ENCODE peak calls at places on chromosome 1, in seven cellular contexts. One of them, this sample, is unnamed. For H3K4me1, the result is how much of the 10 kb centered on the place peaks cover.

GRCh38 chr1:94081566-94082344 is 39.2 kb downstream of the ABCA4 start:
- DNase-seq in prostate gland: no peak
- DNase-seq in HCT116: no peak
- DNase-seq in sigmoid colon: no peak
- DNase-seq in spleen: no peak
- DNase-seq in vagina: no peak
- DNase-seq in Panc1: no peak
- DNase-seq in this sample: no peak

GRCh38 chr1:13517193-13517812 is 3.5 kb upstream of the LRRC38 start:
- DNase-seq in prostate gland: no peak
- DNase-seq in HCT116: peak
- DNase-seq in sigmoid colon: no peak
- DNase-seq in spleen: no peak
- DNase-seq in vagina: no peak
- DNase-seq in Panc1: no peak
- DNase-seq in this sample: no peak

GRCh38 chr1:15735304-15736034 is 589 bp upstream of the SLC25A34 start:
- DNase-seq in prostate gland: no peak
- DNase-seq in HCT116: no peak
- DNase-seq in sigmoid colon: no peak
- DNase-seq in spleen: no peak
- DNase-seq in vagina: no peak
- DNase-seq in Panc1: no peak
- DNase-seq in this sample: no peak

GRCh38 chr1:222896630-222897526 is 82.0 kb downstream of the DISP1 start:
- DNase-seq in prostate gland: no peak
- DNase-seq in HCT116: no peak
- DNase-seq in sigmoid colon: no peak
- DNase-seq in spleen: no peak
- DNase-seq in vagina: no peak
- DNase-seq in Panc1: no peak
- DNase-seq in this sample: no peak

GRCh38 chr1:111742938-111743549 is 3.8 kb upstream of the INKA2 start:
- DNase-seq in prostate gland: no peak
- DNase-seq in HCT116: no peak
- DNase-seq in sigmoid colon: no peak
- DNase-seq in spleen: no peak
- DNase-seq in vagina: peak
- DNase-seq in Panc1: no peak
- DNase-seq in this sample: no peak

GRCh38 chr1:24244519-24245268 is 57.6 kb upstream of the IFNLR1 start:
- DNase-seq in prostate gland: no peak
- DNase-seq in HCT116: no peak
- DNase-seq in sigmoid colon: no peak
- DNase-seq in spleen: no peak
- DNase-seq in vagina: no peak
- DNase-seq in Panc1: no peak
- DNase-seq in this sample: no peak

GRCh38 chr1:99642053-99642452 is 3.9 kb upstream of the PALMD start:
- DNase-seq in prostate gland: no peak
- DNase-seq in HCT116: no peak
- DNase-seq in sigmoid colon: no peak
- DNase-seq in spleen: no peak
- DNase-seq in vagina: no peak
- DNase-seq in Panc1: no peak
- DNase-seq in this sample: no peak

GRCh38 chr1:8197493-8198282 is 120.2 kb upstream of the SLC45A1 start:
- DNase-seq in prostate gland: peak
- DNase-seq in HCT116: peak
- DNase-seq in sigmoid colon: peak
- DNase-seq in spleen: peak
- DNase-seq in vagina: no peak
- DNase-seq in Panc1: peak
- DNase-seq in this sample: no peak

GRCh38 chr1:174818951-174819350 is 180.8 kb upstream of the CACYBP start:
- DNase-seq in prostate gland: peak
- DNase-seq in HCT116: peak
- DNase-seq in sigmoid colon: no peak
- DNase-seq in spleen: no peak
- DNase-seq in vagina: no peak
- DNase-seq in Panc1: no peak
- DNase-seq in this sample: no peak

DNA sequence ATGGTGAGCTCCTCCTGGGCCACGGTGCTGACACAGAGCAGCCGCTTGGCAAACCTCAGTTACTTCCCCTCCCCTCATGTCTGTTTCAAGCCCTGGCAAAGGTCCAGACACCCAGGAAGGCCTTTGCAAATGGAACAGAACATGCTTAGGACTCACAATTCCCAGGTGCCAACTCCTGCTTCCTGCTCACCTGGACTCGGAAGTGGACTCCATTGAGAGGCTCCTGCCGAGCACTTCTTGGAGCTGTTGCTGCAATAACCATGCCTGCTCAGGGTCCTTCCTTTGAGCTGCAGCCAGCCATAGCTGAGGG is 10.7 kb downstream of the DCST2 start:
- DNase-seq in prostate gland: no peak
- DNase-seq in HCT116: no peak
- DNase-seq in sigmoid colon: no peak
- DNase-seq in spleen: no peak
- DNase-seq in vagina: no peak
- DNase-seq in Panc1: no peak
- DNase-seq in this sample: no peak
- TF ChIP-seq POLR2AphosphoS5 in prostate gland: peak
- TF ChIP-seq POLR2AphosphoS5 in HCT116: no peak
- TF ChIP-seq POLR2AphosphoS5 in sigmoid colon: no peak
- TF ChIP-seq POLR2AphosphoS5 in spleen: no peak
- TF ChIP-seq POLR2AphosphoS5 in vagina: no peak
- TF ChIP-seq POLR2AphosphoS5 in Panc1: no peak
- TF ChIP-seq POLR2AphosphoS5 in this sample: no peak

GRCh38 chr1:200895801-200896570 is 1.3 kb downstream of the INAVA start:
- DNase-seq in prostate gland: no peak
- DNase-seq in HCT116: no peak
- DNase-seq in sigmoid colon: no peak
- DNase-seq in spleen: peak
- DNase-seq in vagina: no peak
- DNase-seq in Panc1: no peak
- DNase-seq in this sample: no peak
- H3K4me1 ChIP-seq in prostate gland: under half
- H3K4me1 ChIP-seq in HCT116: half or more
- H3K4me1 ChIP-seq in sigmoid colon: under half
- H3K4me1 ChIP-seq in spleen: under half
- H3K4me1 ChIP-seq in vagina: under half
- H3K4me1 ChIP-seq in Panc1: under half
- H3K4me1 ChIP-seq in this sample: half or more

DNA sequence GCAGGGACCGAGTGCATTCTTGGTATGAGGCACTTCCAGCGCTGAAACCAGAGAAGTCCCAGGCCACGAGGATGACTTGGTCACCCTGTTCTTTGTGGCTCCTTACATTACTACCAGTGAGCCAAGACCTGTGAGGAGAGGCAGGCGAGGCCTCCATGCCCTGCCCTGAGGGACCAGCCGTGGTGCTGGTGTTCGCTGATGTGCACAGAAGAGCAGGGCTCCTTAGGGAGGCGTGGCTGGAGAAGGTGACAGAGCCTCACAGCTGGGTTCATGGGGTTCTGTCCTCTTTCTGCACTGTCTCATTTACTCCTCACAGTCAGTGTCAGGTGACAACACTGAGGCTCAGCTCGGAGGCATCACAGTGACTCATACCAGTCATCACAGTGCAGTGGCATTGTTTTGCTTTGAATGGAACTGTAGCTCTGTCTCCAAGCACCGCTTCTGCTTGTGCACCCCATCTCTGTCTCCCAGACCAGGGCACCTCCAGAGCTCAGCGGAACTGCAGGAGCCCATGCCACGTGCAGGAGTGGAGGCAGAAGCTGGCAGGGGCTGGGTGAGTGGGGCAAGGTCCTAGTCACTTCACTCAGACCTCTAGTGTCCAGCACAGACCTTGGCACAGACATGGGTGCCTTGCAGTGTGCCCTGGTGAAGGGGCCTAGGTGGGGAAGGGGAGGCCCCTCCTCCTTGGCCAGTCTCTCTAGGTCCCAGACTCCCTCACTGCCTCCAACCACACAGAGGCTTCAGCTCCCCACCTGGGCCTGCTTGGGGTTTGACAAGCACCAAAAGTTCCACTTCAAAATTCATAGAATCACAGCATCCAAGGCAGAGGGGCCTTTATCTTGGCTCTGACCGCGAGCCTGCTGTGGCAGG is 310.9 kb downstream of the MATN1 start:
- DNase-seq in prostate gland: peak
- DNase-seq in HCT116: no peak
- DNase-seq in sigmoid colon: peak
- DNase-seq in spleen: no peak
- DNase-seq in vagina: peak
- DNase-seq in Panc1: no peak
- DNase-seq in this sample: peak
- TF ChIP-seq POLR2AphosphoS5 in prostate gland: no peak
- TF ChIP-seq POLR2AphosphoS5 in HCT116: no peak
- TF ChIP-seq POLR2AphosphoS5 in sigmoid colon: no peak
- TF ChIP-seq POLR2AphosphoS5 in spleen: no peak
- TF ChIP-seq POLR2AphosphoS5 in vagina: no peak
- TF ChIP-seq POLR2AphosphoS5 in Panc1: no peak
- TF ChIP-seq POLR2AphosphoS5 in this sample: no peak

GRCh38 chr1:12172959-12173358 is 6.2 kb downstream of the TNFRSF1B start:
- DNase-seq in prostate gland: no peak
- DNase-seq in HCT116: no peak
- DNase-seq in sigmoid colon: no peak
- DNase-seq in spleen: no peak
- DNase-seq in vagina: no peak
- DNase-seq in Panc1: no peak
- DNase-seq in this sample: no peak
- H3K4me1 ChIP-seq in prostate gland: under half
- H3K4me1 ChIP-seq in HCT116: under half
- H3K4me1 ChIP-seq in sigmoid colon: under half
- H3K4me1 ChIP-seq in spleen: half or more
- H3K4me1 ChIP-seq in vagina: half or more
- H3K4me1 ChIP-seq in Panc1: under half
- H3K4me1 ChIP-seq in this sample: half or more

DNA sequence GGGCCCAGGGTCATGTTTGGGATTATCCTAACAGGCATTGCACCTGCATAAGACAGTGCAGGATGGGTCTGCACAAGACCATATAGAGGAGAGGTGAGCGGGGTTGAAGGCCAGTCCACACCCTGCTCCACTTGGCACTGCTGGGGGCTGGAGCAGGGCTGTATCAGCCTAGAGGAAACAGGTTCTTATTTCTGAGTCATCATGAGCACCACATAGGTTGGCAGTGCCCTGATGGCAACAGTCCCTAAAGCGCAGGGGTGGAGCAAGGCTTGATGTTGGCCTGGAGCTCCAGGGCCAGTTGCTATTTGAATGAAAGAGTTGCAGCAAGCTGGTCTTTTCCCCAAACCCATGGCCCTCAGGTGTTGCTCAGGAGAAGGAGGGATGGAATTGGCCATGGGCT is 29.8 kb upstream of the BMP8B start:
- DNase-seq in prostate gland: no peak
- DNase-seq in HCT116: no peak
- DNase-seq in sigmoid colon: no peak
- DNase-seq in spleen: no peak
- DNase-seq in vagina: no peak
- DNase-seq in Panc1: no peak
- DNase-seq in this sample: peak
- TF ChIP-seq POLR2AphosphoS5 in prostate gland: no peak
- TF ChIP-seq POLR2AphosphoS5 in HCT116: no peak
- TF ChIP-seq POLR2AphosphoS5 in sigmoid colon: no peak
- TF ChIP-seq POLR2AphosphoS5 in spleen: no peak
- TF ChIP-seq POLR2AphosphoS5 in vagina: no peak
- TF ChIP-seq POLR2AphosphoS5 in Panc1: no peak
- TF ChIP-seq POLR2AphosphoS5 in this sample: no peak

DNA sequence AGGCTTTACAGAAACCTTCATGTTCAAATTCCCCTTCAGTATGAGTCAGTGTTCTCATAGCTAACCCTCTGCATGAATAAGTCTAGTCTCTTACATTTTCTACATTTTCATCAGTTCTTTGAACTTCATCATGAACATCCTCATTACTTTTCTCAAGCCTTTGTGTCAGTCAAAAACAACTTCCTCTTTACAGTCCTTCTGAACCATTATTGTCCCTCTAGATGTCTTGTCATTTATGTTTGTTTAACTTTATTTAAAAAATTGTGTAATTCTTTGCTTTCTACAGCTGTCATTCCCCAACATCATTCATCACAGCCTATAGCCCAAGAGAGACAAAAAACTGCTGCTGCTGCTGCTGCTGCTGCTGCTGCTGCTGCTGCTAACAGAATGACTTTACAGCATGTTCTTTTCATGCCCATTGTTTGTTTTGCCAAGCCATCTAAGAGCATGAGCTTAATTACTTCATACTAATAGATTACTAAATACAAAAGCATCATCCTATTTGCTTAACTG is 133.1 kb downstream of the LRRC40 start:
- DNase-seq in prostate gland: no peak
- DNase-seq in HCT116: no peak
- DNase-seq in sigmoid colon: no peak
- DNase-seq in spleen: no peak
- DNase-seq in vagina: no peak
- DNase-seq in Panc1: no peak
- DNase-seq in this sample: no peak
- H3K4me1 ChIP-seq in prostate gland: under half
- H3K4me1 ChIP-seq in HCT116: under half
- H3K4me1 ChIP-seq in sigmoid colon: under half
- H3K4me1 ChIP-seq in spleen: under half
- H3K4me1 ChIP-seq in vagina: under half
- H3K4me1 ChIP-seq in Panc1: under half
- H3K4me1 ChIP-seq in this sample: under half

GRCh38 chr1:204162498-204163074 is 3.6 kb downstream of the REN start:
- DNase-seq in prostate gland: peak
- DNase-seq in HCT116: peak
- DNase-seq in sigmoid colon: peak
- DNase-seq in spleen: peak
- DNase-seq in vagina: no peak
- DNase-seq in Panc1: peak
- DNase-seq in this sample: peak
- TF ChIP-seq POLR2AphosphoS5 in prostate gland: peak
- TF ChIP-seq POLR2AphosphoS5 in HCT116: peak
- TF ChIP-seq POLR2AphosphoS5 in sigmoid colon: no peak
- TF ChIP-seq POLR2AphosphoS5 in spleen: no peak
- TF ChIP-seq POLR2AphosphoS5 in vagina: peak
- TF ChIP-seq POLR2AphosphoS5 in Panc1: no peak
- TF ChIP-seq POLR2AphosphoS5 in this sample: no peak

GRCh38 chr1:9863371-9863770 is 39.6 kb upstream of the CLSTN1 start:
- DNase-seq in prostate gland: no peak
- DNase-seq in HCT116: no peak
- DNase-seq in sigmoid colon: no peak
- DNase-seq in spleen: peak
- DNase-seq in vagina: no peak
- DNase-seq in Panc1: no peak
- DNase-seq in this sample: no peak
- H3K4me1 ChIP-seq in prostate gland: under half
- H3K4me1 ChIP-seq in HCT116: under half
- H3K4me1 ChIP-seq in sigmoid colon: under half
- H3K4me1 ChIP-seq in spleen: under half
- H3K4me1 ChIP-seq in vagina: under half
- H3K4me1 ChIP-seq in Panc1: under half
- H3K4me1 ChIP-seq in this sample: under half

GRCh38 chr1:226092955-226093354 is 30.4 kb downstream of the H3-3A start:
- DNase-seq in prostate gland: no peak
- DNase-seq in HCT116: no peak
- DNase-seq in sigmoid colon: no peak
- DNase-seq in spleen: no peak
- DNase-seq in vagina: no peak
- DNase-seq in Panc1: no peak
- DNase-seq in this sample: no peak
- TF ChIP-seq POLR2AphosphoS5 in prostate gland: no peak
- TF ChIP-seq POLR2AphosphoS5 in HCT116: no peak
- TF ChIP-seq POLR2AphosphoS5 in sigmoid colon: no peak
- TF ChIP-seq POLR2AphosphoS5 in spleen: no peak
- TF ChIP-seq POLR2AphosphoS5 in vagina: no peak
- TF ChIP-seq POLR2AphosphoS5 in Panc1: no peak
- TF ChIP-seq POLR2AphosphoS5 in this sample: no peak

This sample was measured in suprapubic skin.